ENCODE peak calls at places on chromosomes 11 and 22, in nine cellular contexts. S, H, G, B, A, U, W, T and F are unnamed samples. For H3K27me3, the result is how much of the 10 kb centered on the place peaks cover.

GRCh38 chr11:45237666-45238348 is 48.3 kb downstream of the SYT13 start:
- DNase-seq in S (no peak), H (no peak), G (no peak), B (no peak), A (no peak), U (no peak), W (no peak), T (no peak), F (peak)

GRCh38 chr11:11731311-11732083 is 109.7 kb upstream of the GALNT18 start:
- DNase-seq in S (no peak), H (no peak), G (no peak), B (no peak), A (no peak), U (peak), W (no peak), T (no peak), F (no peak)

GRCh38 chr22:44869196-44869595 is 116.8 kb downstream of the ARHGAP8 start:
- DNase-seq in S (no peak), H (no peak), G (no peak), B (peak), A (no peak), U (no peak), W (no peak), T (no peak), F (no peak)

GRCh38 chr22:31625661-31626426 is 36.2 kb downstream of the PISD start:
- DNase-seq in S (no peak), H (peak), G (peak), B (no peak), A (peak), U (no peak), W (peak), T (peak), F (peak)

GRCh38 chr11:44627911-44628729 is 62.7 kb downstream of the CD82 start:
- DNase-seq in S (no peak), H (peak), G (peak), B (peak), A (peak), U (peak), W (peak), T (no peak), F (peak)

GRCh38 chr11:59263225-59263894 is 50.6 kb upstream of the MPEG1 start:
- DNase-seq in S (no peak), H (no peak), G (peak), B (no peak), A (no peak), U (peak), W (peak), T (no peak), F (no peak)

GRCh38 chr11:56885182-56885581 is 103.5 kb upstream of the OR5AK2 start:
- DNase-seq in S (no peak), H (no peak), G (peak), B (peak), A (no peak), U (no peak), W (peak), T (no peak), F (no peak)

GRCh38 chr22:20750461-20751184 is 23.3 kb upstream of the SERPIND1 start:
- DNase-seq in S (peak), H (peak), G (peak), B (no peak), A (peak), U (no peak), W (peak), T (peak), F (peak)

GRCh38 chr11:39365809-39366436 is 2093.5 kb downstream of the LRRC4C start:
- DNase-seq in S (no peak), H (no peak), G (no peak), B (no peak), A (no peak), U (no peak), W (no peak), T (no peak), F (no peak)

GRCh38 chr22:22479999-22480532 is 28.5 kb downstream of the ZNF280B start:
- DNase-seq in S (no peak), H (no peak), G (no peak), B (no peak), A (no peak), U (no peak), W (no peak), T (peak), F (no peak)

GRCh38 chr11:126499124-126499752 is 143.8 kb downstream of the ST3GAL4 start:
- DNase-seq in S (no peak), H (no peak), G (no peak), B (no peak), A (no peak), U (no peak), W (no peak), T (no peak), F (peak)

GRCh38 chr22:26779108-26779507 is 121.7 kb downstream of the MIAT start:
- DNase-seq in S (no peak), H (no peak), G (no peak), B (peak), A (no peak), U (no peak), W (no peak), T (no peak), F (no peak)

GRCh38 chr11:118894192-118894591 is 10.5 kb downstream of the CXCR5 start:
- DNase-seq in S (no peak), H (no peak), G (no peak), B (no peak), A (no peak), U (no peak), W (no peak), T (no peak), F (no peak)

GRCh38 chr11:33505140-33505539 is 195.5 kb downstream of the C11orf91 start:
- DNase-seq in S (no peak), H (no peak), G (no peak), B (no peak), A (no peak), U (peak), W (no peak), T (no peak), F (no peak)

GRCh38 chr22:26658671-26659478 is 1.5 kb downstream of the MIAT start:
- DNase-seq in S (no peak), H (no peak), G (peak), B (peak), A (no peak), U (no peak), W (peak), T (peak), F (no peak)

GRCh38 chr11:9570313-9570712 is 3.2 kb upstream of the WEE1 start:
- DNase-seq in S (no peak), H (no peak), G (no peak), B (no peak), A (no peak), U (no peak), W (no peak), T (no peak), F (no peak)

GRCh38 chr11:121389651-121390050 is 62.5 kb upstream of the SORL1 start:
- DNase-seq in S (no peak), H (no peak), G (no peak), B (no peak), A (no peak), U (no peak), W (no peak), T (no peak), F (no peak)

GRCh38 chr11:82994615-82995014 is 77.1 kb downstream of the RAB30 start:
- DNase-seq in S (no peak), H (no peak), G (no peak), B (no peak), A (no peak), U (no peak), W (no peak), T (no peak), F (no peak)

GRCh38 chr22:18966748-18967147 is 30.7 kb upstream of the PRODH start:
- DNase-seq in S (no peak), H (no peak), G (no peak), B (no peak), A (no peak), U (no peak), W (no peak), T (no peak), F (peak)

GRCh38 chr11:102727890-102728289 is 3.1 kb upstream of the MMP8 start:
- DNase-seq in S (no peak), H (no peak), G (no peak), B (no peak), A (no peak), U (no peak), W (no peak), T (no peak), F (no peak)

GRCh38 chr11:119533931-119534694 is 111.1 kb upstream of the THY1 start:
- DNase-seq in S (peak), H (no peak), G (peak), B (peak), A (peak), U (no peak), W (peak), T (peak), F (peak)

GRCh38 chr11:120912504-120912903 is 111.4 kb upstream of the TBCEL start:
- DNase-seq in S (no peak), H (no peak), G (no peak), B (peak), A (no peak), U (no peak), W (no peak), T (peak), F (no peak)

GRCh38 chr11:110565690-110566336 is 136.1 kb downstream of the FDX1 start:
- DNase-seq in S (no peak), H (no peak), G (peak), B (no peak), A (no peak), U (no peak), W (no peak), T (no peak), F (no peak)

GRCh38 chr11:130629039-130629438 is 180.6 kb downstream of the ADAMTS15 start:
- DNase-seq in S (no peak), H (no peak), G (no peak), B (no peak), A (no peak), U (no peak), W (no peak), T (no peak), F (no peak)

DNA sequence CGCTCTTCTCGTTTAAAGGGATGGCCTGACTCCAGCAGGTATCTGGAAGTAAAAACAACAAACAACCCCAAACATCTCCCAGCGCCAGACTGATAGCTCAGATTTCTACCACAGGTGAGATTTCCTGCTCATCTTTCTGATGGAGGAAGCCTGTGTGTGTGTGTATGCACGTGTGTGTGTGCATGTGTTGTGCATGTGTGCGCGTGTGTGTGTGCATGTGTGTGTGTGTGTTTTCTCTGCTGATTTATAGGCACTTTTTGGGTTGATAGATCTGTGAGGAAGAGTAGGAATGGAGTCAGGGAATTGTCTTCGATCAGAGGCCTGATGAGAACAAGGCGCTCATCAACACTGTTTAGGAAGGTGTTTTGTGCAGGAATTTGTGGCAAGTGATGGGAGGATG is 103.0 kb downstream of the PKNOX2 start:
- DNase-seq in S (no peak), H (no peak), G (no peak), B (no peak), A (no peak), U (no peak), W (no peak), T (no peak), F (no peak)
- TF ChIP-seq EP300 in S (no peak), H (no peak), G (no peak), B (no peak), A (no peak), U (no peak), W (no peak), T (no peak), F (no peak)

DNA sequence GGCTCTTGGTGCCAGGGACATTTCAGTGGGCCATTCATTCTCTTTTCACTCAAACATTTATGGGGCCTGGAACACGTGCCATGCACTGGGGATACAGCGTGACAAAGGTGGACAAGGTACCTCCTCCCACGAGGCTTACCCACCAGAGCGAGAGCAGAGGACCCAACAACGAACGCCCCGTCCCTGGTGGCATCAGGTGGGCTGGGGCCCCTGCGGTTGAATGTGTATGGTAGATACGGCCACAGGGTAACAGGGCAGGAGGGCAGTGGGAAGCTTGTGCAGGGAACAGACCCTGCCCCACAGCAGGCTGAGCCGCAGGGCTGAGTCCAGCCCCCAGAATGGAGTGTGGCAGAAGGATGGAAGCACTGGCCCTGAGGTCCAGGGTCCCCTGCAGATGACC is 81.1 kb downstream of the LRRC32 start:
- DNase-seq in S (no peak), H (no peak), G (no peak), B (peak), A (no peak), U (peak), W (no peak), T (peak), F (no peak)
- H3K27me3 ChIP-seq in S (under half), H (under half), G (under half), B (under half), A (under half), U (under half), W (under half), T (under half), F (under half)

GRCh38 chr22:49999063-49999900 is 13.3 kb downstream of the IL17REL start:
- DNase-seq in S (no peak), H (no peak), G (no peak), B (peak), A (no peak), U (no peak), W (peak), T (peak), F (no peak)

GRCh38 chr22:49997221-49997599 is 15.4 kb downstream of the IL17REL start:
- DNase-seq in S (no peak), H (no peak), G (peak), B (no peak), A (no peak), U (no peak), W (peak), T (no peak), F (peak)

GRCh38 chr22:49996532-49997220 is 15.9 kb downstream of the IL17REL start:
- DNase-seq in S (no peak), H (no peak), G (no peak), B (no peak), A (no peak), U (no peak), W (peak), T (no peak), F (peak)

GRCh38 chr22:49998718-49999062 is 13.9 kb downstream of the IL17REL start:
- DNase-seq in S (no peak), H (no peak), G (no peak), B (no peak), A (no peak), U (no peak), W (no peak), T (no peak), F (no peak)

DNA sequence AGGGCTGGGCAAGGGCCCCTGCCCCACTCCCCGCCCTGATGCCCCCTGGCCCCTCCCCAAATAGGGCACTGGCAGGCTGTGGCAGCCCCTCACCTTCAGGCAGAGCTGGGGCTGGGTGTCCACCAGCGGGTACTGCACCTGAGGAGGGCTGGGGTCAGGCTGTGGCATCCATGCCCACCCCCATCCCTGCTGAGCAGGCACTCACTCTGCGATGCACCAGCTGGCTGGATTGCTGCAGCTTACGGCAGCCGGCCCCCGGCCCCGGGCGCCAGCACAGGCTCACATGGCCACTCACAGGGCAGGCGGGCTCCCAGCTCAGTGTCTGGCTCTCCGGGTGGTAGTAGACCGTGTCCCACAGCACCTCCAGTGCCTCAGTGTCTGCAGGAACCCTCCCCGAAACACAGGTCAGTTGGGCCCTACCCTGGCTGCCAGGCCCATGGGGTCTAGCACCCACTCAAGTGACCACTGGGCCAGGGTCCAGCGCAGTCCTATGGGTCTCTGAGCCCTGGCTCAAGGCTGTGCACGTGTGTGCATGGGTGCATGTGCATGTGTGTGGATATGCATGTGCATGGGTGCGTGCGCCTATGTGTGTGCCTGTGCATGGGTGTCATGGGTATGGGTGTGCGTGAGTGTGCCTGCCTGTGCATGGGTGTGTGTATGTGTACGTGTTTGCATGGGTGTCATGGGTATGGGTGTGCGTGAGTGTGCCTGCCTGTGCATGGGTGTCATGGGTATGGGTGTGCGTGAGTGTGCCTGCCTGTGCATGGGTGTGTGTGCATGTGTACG is 14.4 kb downstream of the IL17REL start:
- DNase-seq in S (no peak), H (no peak), G (no peak), B (peak), A (no peak), U (no peak), W (no peak), T (no peak), F (no peak)
- TF ChIP-seq CTCF in S (no peak), H (no peak), G (no peak), B (no peak), A (no peak), U (no peak), W (no peak), T (no peak), F (no peak)

GRCh38 chr11:27319065-27319464 is 44.0 kb downstream of the CCDC34 start:
- DNase-seq in S (peak), H (no peak), G (no peak), B (no peak), A (no peak), U (no peak), W (no peak), T (no peak), F (no peak)
- TF ChIP-seq EP300 in S (peak), H (no peak), G (no peak), B (no peak), A (no peak), U (no peak), W (no peak), T (no peak), F (no peak)

GRCh38 chr11:125114518-125114917 is 3.1 kb upstream of the TMEM218 start:
- DNase-seq in S (no peak), H (no peak), G (no peak), B (no peak), A (no peak), U (no peak), W (no peak), T (no peak), F (no peak)
- H3K27me3 ChIP-seq in S (under half), H (under half), G (under half), B (under half), A (under half), U (under half), W (under half), T (under half), F (under half)

GRCh38 chr22:37674951-37675929 is at the start of gene LGALS1:
- DNase-seq in S (no peak), H (peak), G (peak), B (peak), A (peak), U (peak), W (peak), T (peak), F (peak)
- TF ChIP-seq CTCF in S (no peak), H (no peak), G (no peak), B (no peak), A (peak), U (peak), W (no peak), T (peak), F (no peak)

GRCh38 chr11:2592559-2593392 is 107.0 kb downstream of the KCNQ1OT1 start:
- DNase-seq in S (no peak), H (no peak), G (no peak), B (no peak), A (peak), U (peak), W (no peak), T (peak), F (no peak)

GRCh38 chr11:2591805-2592204 is 108.0 kb downstream of the KCNQ1OT1 start:
- DNase-seq in S (no peak), H (no peak), G (no peak), B (peak), A (no peak), U (no peak), W (no peak), T (peak), F (no peak)

GRCh38 chr11:2589538-2589934 is 110.3 kb downstream of the KCNQ1OT1 start:
- DNase-seq in S (no peak), H (no peak), G (no peak), B (peak), A (no peak), U (no peak), W (no peak), T (peak), F (no peak)

GRCh38 chr11:2590131-2590950 is 109.5 kb downstream of the KCNQ1OT1 start:
- DNase-seq in S (no peak), H (no peak), G (no peak), B (peak), A (no peak), U (peak), W (no peak), T (peak), F (no peak)

GRCh38 chr11:2590951-2591754 is 108.6 kb downstream of the KCNQ1OT1 start:
- DNase-seq in S (no peak), H (no peak), G (no peak), B (peak), A (peak), U (peak), W (no peak), T (peak), F (peak)
- TF ChIP-seq EP300 in S (no peak), H (no peak), G (no peak), B (no peak), A (no peak), U (no peak), W (no peak), T (no peak), F (no peak)

DNA sequence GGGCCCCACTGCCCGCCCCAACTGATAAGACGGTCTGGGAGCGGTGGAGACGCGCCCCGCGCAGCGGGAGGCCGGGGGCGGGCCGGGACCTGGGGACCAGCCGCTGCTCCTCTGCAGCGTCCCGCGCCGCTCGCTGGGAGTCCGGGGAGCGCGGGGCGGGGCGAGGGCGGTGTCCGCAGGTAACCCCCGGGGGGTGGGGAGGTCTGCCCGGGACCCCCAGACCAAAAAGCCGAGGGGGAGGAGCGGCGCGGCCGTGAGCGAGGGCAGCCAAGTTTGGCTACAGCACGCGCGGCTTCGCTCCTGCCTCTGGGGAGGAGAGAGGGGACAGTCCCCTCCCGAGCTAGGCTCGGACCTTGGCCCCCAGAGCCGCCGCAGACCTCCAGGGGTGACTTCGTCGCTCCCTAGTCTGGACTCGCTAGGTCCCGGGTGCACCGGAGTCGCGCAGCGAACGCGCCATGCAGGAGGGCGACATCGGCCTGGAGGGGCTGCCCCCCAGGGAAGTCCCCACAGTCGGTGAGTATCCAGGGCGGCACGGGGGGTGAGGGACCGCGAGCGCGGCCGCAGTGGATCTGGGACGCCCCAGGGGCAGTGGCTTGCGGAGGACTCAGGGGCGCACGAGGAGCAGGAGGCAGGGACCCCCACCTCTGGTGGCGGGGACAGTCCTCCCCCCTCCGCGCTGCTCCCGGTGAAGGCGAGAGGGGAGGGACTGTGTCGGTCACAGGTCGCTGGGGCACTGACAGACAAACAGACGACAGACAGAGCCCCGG is 92.3 kb upstream of the ANO1 start:
- DNase-seq in S (no peak), H (no peak), G (no peak), B (peak), A (no peak), U (no peak), W (no peak), T (peak), F (no peak)
- H3K27me3 ChIP-seq in S (under half), H (under half), G (under half), B (under half), A (under half), U (under half), W (half or more), T (under half), F (under half)

DNA sequence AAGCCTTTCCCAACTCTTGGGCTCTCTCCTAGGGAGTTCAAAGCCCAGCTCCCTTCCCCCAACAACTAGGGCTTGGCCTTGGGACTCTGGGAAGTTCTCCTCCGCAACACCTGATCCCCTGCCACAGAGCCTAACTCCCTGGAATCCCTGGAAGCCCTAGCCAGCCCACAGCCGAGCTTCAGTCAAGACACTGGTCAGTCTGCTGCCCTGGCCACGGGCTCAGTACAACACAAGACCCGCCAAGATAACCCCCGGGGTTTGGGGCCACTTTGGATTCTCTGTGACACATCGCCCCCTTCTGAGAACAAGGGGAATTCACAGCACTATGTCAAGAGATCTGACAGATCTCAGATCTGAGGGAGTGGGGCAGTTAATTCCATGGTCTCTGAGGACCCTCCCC is 58.3 kb downstream of the SLC22A12 start:
- DNase-seq in S (no peak), H (no peak), G (no peak), B (peak), A (peak), U (no peak), W (no peak), T (peak), F (no peak)
- TF ChIP-seq CTCF in S (peak), H (no peak), G (no peak), B (peak), A (peak), U (peak), W (peak), T (peak), F (peak)